ENCODE peak calls at places on chromosomes 4 and X, in seven cellular contexts. E is HepG2, C is fibroblast of lung, H is tibial artery, I is body of pancreas, K is OCI-LY7, J is Peyer's patch. W is an unnamed sample.

GRCh38 chr4:2831611-2832308 is 11.9 kb upstream of the ADD1 start:
- DNase-seq in I (no peak), E (no peak), K (no peak), C (no peak), J (no peak), H (peak), W (no peak)

GRCh38 chr4:109419679-109420078 is 13.9 kb upstream of the SEC24B start:
- DNase-seq in H (no peak), K (no peak), I (no peak), C (peak), E (no peak), J (no peak), W (no peak)

GRCh38 chr4:57064811-57065711 is 45.1 kb downstream of the IGFBP7 start:
- DNase-seq in J (no peak), I (peak), K (no peak), H (peak), C (peak), E (no peak), W (peak)

GRCh38 chr4:1495416-1496115 is 89.3 kb upstream of the NKX1-1 start:
- DNase-seq in E (no peak), I (no peak), J (no peak), K (no peak), H (peak), C (no peak), W (no peak)

GRCh38 chr4:92657695-92658094 is 353.9 kb downstream of the GRID2 start:
- DNase-seq in K (no peak), E (no peak), I (no peak), C (no peak), H (no peak), J (no peak), W (no peak)

GRCh38 chr4:57110635-57111546 is 706 bp upstream of the IGFBP7 start:
- DNase-seq in C (peak), E (no peak), K (no peak), I (peak), J (no peak), H (peak), W (peak)

GRCh38 chr4:98433608-98434198 is 172.5 kb downstream of the RAP1GDS1 start:
- DNase-seq in K (no peak), E (no peak), I (no peak), C (peak), H (no peak), J (no peak), W (no peak)

GRCh38 chr4:124941267-124941666 is 228.7 kb upstream of the ANKRD50 start:
- DNase-seq in C (peak), H (no peak), E (no peak), I (no peak), K (no peak), J (no peak), W (no peak)

GRCh38 chr4:173025131-173025530 is 143.5 kb upstream of the GALNT7 start:
- DNase-seq in E (peak), J (no peak), C (peak), H (no peak), I (peak), K (peak), W (peak)

GRCh38 chr4:1297456-1298325 is 8.0 kb downstream of the MAEA start:
- DNase-seq in J (no peak), K (no peak), I (no peak), E (no peak), H (no peak), C (no peak), W (no peak)

GRCh38 chrX:22699591-22700091 is 300.1 kb upstream of the DDX53 start:
- DNase-seq in J (no peak), H (peak), K (no peak), C (peak), I (peak), E (no peak), W (peak)

GRCh38 chr4:120973207-120973606 is 50.7 kb upstream of the PRDM5 start:
- DNase-seq in C (no peak), H (no peak), K (no peak), E (no peak), J (no peak), I (no peak), W (no peak)

GRCh38 chrX:100650841-100651240 is 6.8 kb downstream of the SRPX2 start:
- DNase-seq in H (no peak), K (no peak), C (no peak), J (no peak), I (no peak), E (no peak), W (no peak)

GRCh38 chrX:12702509-12703091 is 88.6 kb upstream of the PRPS2 start:
- DNase-seq in C (no peak), J (no peak), K (peak), E (peak), H (no peak), I (peak), W (no peak)

GRCh38 chr4:181293014-181293413 is 950.2 kb upstream of the TENM3 start:
- DNase-seq in H (no peak), J (no peak), C (no peak), K (no peak), E (no peak), I (no peak), W (no peak)

GRCh38 chr4:11632488-11632887 is 203.8 kb upstream of the HS3ST1 start:
- DNase-seq in J (no peak), H (no peak), I (no peak), C (no peak), E (no peak), K (no peak), W (no peak)

GRCh38 chr4:8247047-8247930 is 22.3 kb upstream of the HTRA3 start:
- DNase-seq in E (peak), I (peak), H (no peak), C (no peak), K (no peak), J (no peak), W (no peak)

GRCh38 chrX:65596270-65596669 is 61.7 kb upstream of the LAS1L start:
- DNase-seq in J (peak), I (peak), E (no peak), C (peak), H (peak), K (no peak), W (peak)

GRCh38 chrX:65600106-65600505 is 65.5 kb upstream of the LAS1L start:
- DNase-seq in J (no peak), H (no peak), C (no peak), E (no peak), K (no peak), I (no peak), W (no peak)

GRCh38 chrX:65598559-65599147 is 64.1 kb upstream of the LAS1L start:
- DNase-seq in K (no peak), H (no peak), I (no peak), C (no peak), J (no peak), E (no peak), W (no peak)

GRCh38 chrX:65591206-65591605 is 56.6 kb upstream of the LAS1L start:
- DNase-seq in I (no peak), E (no peak), J (no peak), H (no peak), C (no peak), K (no peak), W (no peak)

GRCh38 chrX:65595460-65595876 is 60.9 kb upstream of the LAS1L start:
- DNase-seq in J (peak), K (peak), E (peak), I (peak), H (peak), C (peak), W (peak)
- H3K4me3 ChIP-seq in J (no peak), K (no peak), E (no peak), I (no peak), H (no peak), C (no peak), W (no peak)

GRCh38 chr4:23135792-23136645 is 443.3 kb downstream of the GBA3 start:
- DNase-seq in C (peak), E (peak), I (peak), J (no peak), K (peak), H (no peak), W (peak)

GRCh38 chr4:23130845-23131244 is 438.1 kb downstream of the GBA3 start:
- DNase-seq in H (no peak), K (no peak), E (no peak), C (no peak), I (no peak), J (no peak), W (no peak)
- TF ChIP-seq CTCF in H (no peak), K (no peak), E (no peak), C (no peak), I (no peak), J (peak), W (no peak)

DNA sequence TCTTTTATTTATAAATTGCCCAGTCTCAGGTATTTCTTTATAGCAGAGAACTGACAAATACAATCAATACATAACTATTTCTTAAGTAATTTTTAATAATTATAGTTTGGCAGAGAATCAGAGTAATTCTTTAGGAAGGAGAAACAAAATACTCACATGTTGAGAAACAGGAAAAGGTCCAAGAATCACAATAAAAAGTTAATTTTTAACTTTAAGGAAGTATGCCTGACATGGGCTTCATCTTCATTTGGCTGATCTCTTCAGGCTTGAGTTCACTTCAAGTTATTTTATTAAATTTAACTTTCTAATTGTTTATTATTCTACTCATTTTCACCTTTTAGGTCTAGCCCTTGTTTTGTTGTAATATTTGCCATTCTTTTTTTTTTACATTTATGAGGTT is 36.1 kb upstream of the RNF150 start:
- DNase-seq in I (no peak), E (no peak), C (no peak), H (no peak), K (no peak), J (no peak), W (no peak)
- H3K4me3 ChIP-seq in I (no peak), E (no peak), C (no peak), H (no peak), K (no peak), J (no peak), W (no peak)

GRCh38 chr4:139776235-139776634 is 110.6 kb downstream of the MGST2 start:
- DNase-seq in J (no peak), K (no peak), C (no peak), E (no peak), H (no peak), I (no peak), W (no peak)
- TF ChIP-seq CTCF in J (no peak), K (no peak), C (no peak), E (no peak), H (no peak), I (no peak), W (no peak)

DNA sequence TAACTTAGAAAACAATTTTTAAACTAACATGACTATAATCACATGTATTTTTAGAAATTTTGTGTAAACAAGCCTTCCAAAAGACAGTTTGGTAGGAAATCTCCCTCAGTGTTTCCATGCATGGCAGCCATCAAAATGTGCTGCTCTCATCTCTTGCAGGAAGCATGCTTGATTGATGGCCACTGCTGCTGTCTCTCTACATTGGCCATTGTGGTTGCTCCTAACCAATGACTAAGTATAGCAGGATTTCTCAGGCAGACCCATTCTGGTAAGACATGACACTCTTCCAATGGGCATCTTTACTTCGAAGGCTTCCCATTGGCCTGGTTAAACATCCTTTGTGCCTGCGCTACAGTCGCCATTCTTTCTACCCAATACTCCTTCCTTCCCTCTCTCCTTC is 78.9 kb upstream of the GUCY1A1 start:
- DNase-seq in J (no peak), E (no peak), C (no peak), I (no peak), H (no peak), K (no peak), W (no peak)
- H3K4me3 ChIP-seq in J (no peak), E (no peak), C (no peak), I (no peak), H (no peak), K (no peak), W (no peak)

GRCh38 chr4:6891436-6892170 is 18.0 kb upstream of the TBC1D14 start:
- DNase-seq in E (no peak), K (no peak), H (no peak), J (no peak), I (no peak), C (peak), W (no peak)

GRCh38 chr4:6894086-6894478 is 15.5 kb upstream of the TBC1D14 start:
- DNase-seq in I (no peak), C (no peak), J (no peak), H (no peak), K (no peak), E (no peak), W (no peak)

GRCh38 chr4:6892909-6893202 is 16.8 kb upstream of the TBC1D14 start:
- DNase-seq in H (no peak), J (no peak), K (no peak), I (no peak), E (no peak), C (no peak), W (no peak)

GRCh38 chr4:6893449-6894085 is 16.1 kb upstream of the TBC1D14 start:
- DNase-seq in E (peak), K (no peak), H (no peak), J (no peak), C (peak), I (peak), W (no peak)

DNA sequence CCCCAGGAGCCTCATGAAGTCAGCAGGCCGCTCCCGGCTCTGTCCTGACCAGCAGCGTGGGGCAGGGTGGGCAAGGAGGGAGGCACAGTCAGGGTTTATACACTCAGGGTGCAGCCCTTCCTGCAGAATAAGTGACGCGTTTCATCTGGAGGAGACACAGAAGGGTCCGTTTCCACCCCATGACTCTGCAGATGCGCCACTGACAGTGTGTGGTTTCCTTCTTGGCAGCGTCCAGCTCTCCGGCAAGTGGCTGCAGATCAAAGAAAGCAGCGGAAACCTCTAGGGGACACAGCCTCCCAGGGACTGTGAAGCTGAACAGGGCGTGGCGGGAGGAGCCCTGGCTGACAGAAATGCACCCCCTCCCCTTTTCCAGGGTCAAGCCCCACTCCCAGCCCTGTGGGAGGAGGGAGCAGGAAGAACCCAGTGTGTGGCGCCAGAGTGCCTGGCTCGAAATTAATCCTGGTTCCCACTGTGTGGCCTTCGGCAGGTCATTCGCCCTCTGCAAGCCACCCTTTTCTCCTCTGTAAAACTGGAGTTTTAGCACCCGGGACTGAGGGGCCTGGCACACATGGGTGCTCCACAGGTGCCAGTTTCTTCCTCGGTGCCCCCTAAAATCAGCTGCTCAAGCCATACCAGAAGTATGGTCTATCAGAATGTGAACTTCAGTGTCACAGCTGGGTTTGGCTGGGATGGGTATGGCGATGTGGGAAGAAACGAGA is 17.3 kb upstream of the TBC1D14 start:
- DNase-seq in H (no peak), E (peak), K (no peak), J (peak), C (peak), I (peak), W (no peak)
- TF ChIP-seq CTCF in H (no peak), E (peak), K (no peak), J (peak), C (no peak), I (no peak), W (peak)

W was measured in astrocyte of the cerebellum.